ENCODE peak calls at places on chromosomes 3 and 15, in seven cellular contexts. E, F, D, G, K, S and O are unnamed samples.

GRCh38 chr3:151579571-151580270 is 118.9 kb upstream of the IGSF10 start:
- DNase-seq in E (no peak), F (peak), D (no peak), G (peak), K (no peak), S (no peak), O (no peak)

GRCh38 chr3:141260131-141260927 is 28.7 kb downstream of the PXYLP1 start:
- DNase-seq in E (no peak), F (no peak), D (no peak), G (no peak), K (no peak), S (no peak), O (no peak)

GRCh38 chr3:53236112-53236841 is 19.5 kb downstream of the TKT start:
- DNase-seq in E (no peak), F (peak), D (peak), G (peak), K (peak), S (peak), O (peak)

GRCh38 chr3:32373844-32374243 is 17.8 kb upstream of the CMTM7 start:
- DNase-seq in E (no peak), F (no peak), D (no peak), G (no peak), K (no peak), S (no peak), O (no peak)

GRCh38 chr3:190877925-190878324 is 15.4 kb upstream of the GMNC start:
- DNase-seq in E (no peak), F (no peak), D (no peak), G (no peak), K (no peak), S (no peak), O (no peak)

GRCh38 chr3:74839591-74839990 is 225.1 kb upstream of the CNTN3 start:
- DNase-seq in E (no peak), F (no peak), D (no peak), G (no peak), K (no peak), S (no peak), O (no peak)

GRCh38 chr3:108130705-108131104 is 39.9 kb upstream of the CD47 start:
- DNase-seq in E (no peak), F (peak), D (no peak), G (peak), K (peak), S (no peak), O (no peak)

GRCh38 chr3:136818191-136818850 is 605 bp upstream of the SLC35G2 start:
- DNase-seq in E (no peak), F (peak), D (peak), G (peak), K (peak), S (peak), O (peak)

GRCh38 chr15:47786371-47786770 is 69.1 kb downstream of the SEMA6D start:
- DNase-seq in E (no peak), F (no peak), D (no peak), G (peak), K (no peak), S (no peak), O (no peak)

GRCh38 chr3:45123841-45124269 is 22.3 kb downstream of the CDCP1 start:
- DNase-seq in E (no peak), F (peak), D (no peak), G (peak), K (peak), S (no peak), O (peak)

GRCh38 chr3:149657458-149657795 is 398 bp downstream of the WWTR1 start:
- DNase-seq in E (no peak), F (peak), D (no peak), G (peak), K (peak), S (no peak), O (no peak)

GRCh38 chr3:182925330-182925943 is 54.9 kb downstream of the DCUN1D1 start:
- DNase-seq in E (no peak), F (peak), D (no peak), G (peak), K (no peak), S (peak), O (no peak)

GRCh38 chr3:14274537-14274936 is 95.9 kb downstream of the LSM3 start:
- DNase-seq in E (no peak), F (no peak), D (no peak), G (no peak), K (no peak), S (no peak), O (no peak)

GRCh38 chr3:61451841-61452240 is 109.5 kb upstream of the PTPRG start:
- DNase-seq in E (no peak), F (peak), D (no peak), G (no peak), K (peak), S (no peak), O (no peak)

GRCh38 chr3:129795596-129795995 is 97.9 kb downstream of the TMCC1 start:
- DNase-seq in E (no peak), F (peak), D (no peak), G (no peak), K (peak), S (no peak), O (no peak)

GRCh38 chr3:56131976-56132590 is 336.2 kb downstream of the ERC2 start:
- DNase-seq in E (peak), F (peak), D (peak), G (peak), K (peak), S (peak), O (peak)

GRCh38 chr3:58659051-58659675 is 7.4 kb downstream of the FAM3D start:
- DNase-seq in E (no peak), F (peak), D (no peak), G (peak), K (peak), S (no peak), O (no peak)

GRCh38 chr3:81650187-81650586 is 111.3 kb downstream of the GBE1 start:
- DNase-seq in E (no peak), F (no peak), D (no peak), G (no peak), K (no peak), S (no peak), O (no peak)

GRCh38 chr3:12947504-12948369 is 106.4 kb upstream of the RPL32 start:
- DNase-seq in E (no peak), F (peak), D (peak), G (peak), K (peak), S (no peak), O (no peak)
- TF ChIP-seq CTCF in E (no peak), F (peak), D (peak), G (peak), K (peak), S (peak), O (peak)

DNA sequence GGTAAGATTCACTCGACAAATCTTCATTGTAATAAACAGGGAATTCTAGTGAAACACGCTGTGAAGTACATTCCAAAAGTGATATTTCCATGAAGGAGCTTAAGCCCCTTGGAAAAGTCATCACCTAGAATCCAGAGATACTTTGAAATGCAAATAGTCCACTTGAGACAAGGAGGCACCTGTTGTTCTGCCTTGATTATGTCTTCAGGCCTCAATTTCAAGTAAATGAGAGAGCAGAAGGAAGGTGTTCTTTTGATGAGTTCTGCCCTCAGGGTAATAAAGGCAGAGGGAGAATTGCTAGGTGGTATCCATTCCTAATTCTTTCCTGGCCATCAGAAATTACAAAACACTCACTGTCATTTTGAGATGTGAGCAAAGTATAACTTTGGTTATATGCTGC is 162.1 kb downstream of the CADM2 start:
- DNase-seq in E (no peak), F (no peak), D (no peak), G (no peak), K (no peak), S (no peak), O (no peak)
- TF ChIP-seq CTCF in E (no peak), F (no peak), D (no peak), G (no peak), K (no peak), S (no peak), O (no peak)

DNA sequence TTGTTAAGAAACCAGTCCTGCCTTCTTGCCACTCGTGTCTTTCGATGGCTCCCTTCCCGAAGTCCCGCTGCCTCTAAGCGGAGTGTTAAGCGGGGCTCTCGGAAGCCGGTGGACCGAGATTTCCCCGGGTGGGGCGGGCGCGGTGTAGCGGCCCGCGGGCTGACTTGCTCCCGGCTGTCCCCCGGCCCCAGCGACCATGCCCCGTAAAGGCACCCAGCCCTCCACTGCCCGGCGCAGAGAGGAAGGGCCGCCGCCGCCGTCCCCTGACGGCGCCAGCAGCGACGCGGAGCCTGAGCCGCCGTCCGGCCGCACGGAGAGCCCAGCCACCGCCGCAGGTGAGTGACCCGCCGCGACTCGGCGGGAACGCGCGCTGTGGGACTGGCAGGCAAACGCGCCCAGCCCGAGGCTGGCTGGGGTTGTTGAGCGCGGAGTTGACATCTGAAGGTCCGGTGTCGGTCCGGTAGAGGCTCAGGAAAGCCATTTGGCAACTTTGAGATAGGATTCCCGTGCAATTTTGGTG is 1.2 kb downstream of the SMC4 start:
- DNase-seq in E (no peak), F (no peak), D (no peak), G (no peak), K (no peak), S (peak), O (no peak)
- TF ChIP-seq CTCF in E (no peak), F (no peak), D (no peak), G (no peak), K (no peak), S (no peak), O (no peak)

GRCh38 chr3:127856801-127857200 is 34.5 kb upstream of the MGLL start:
- DNase-seq in E (no peak), F (no peak), D (no peak), G (no peak), K (no peak), S (no peak), O (no peak)

GRCh38 chr3:127857270-127857801 is 35.0 kb upstream of the MGLL start:
- DNase-seq in E (no peak), F (peak), D (no peak), G (peak), K (no peak), S (no peak), O (no peak)

GRCh38 chr3:127855246-127855645 is 32.9 kb upstream of the MGLL start:
- DNase-seq in E (no peak), F (no peak), D (no peak), G (no peak), K (no peak), S (no peak), O (no peak)

GRCh38 chr3:127851899-127852298 is 29.6 kb upstream of the MGLL start:
- DNase-seq in E (no peak), F (no peak), D (no peak), G (no peak), K (no peak), S (no peak), O (no peak)

DNA sequence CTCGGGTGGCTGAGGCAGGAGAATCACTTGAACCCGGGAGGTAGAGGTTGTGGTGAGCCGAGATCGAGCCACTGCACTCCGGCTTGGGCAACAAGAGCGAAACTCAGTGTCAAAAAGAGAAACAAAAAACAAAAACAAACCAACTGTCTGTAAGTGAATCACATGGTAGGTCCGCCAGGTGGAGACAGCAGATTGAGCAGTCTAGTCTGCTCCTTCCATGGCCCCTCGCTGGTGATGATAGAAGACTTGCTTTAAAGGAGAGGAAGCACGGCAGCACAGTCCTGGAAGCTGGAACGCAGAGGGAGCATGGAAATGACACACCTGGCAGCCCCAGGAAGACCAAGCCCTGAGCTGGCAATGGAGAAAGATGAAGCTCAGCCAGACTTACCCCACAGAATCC is 31.4 kb upstream of the MGLL start:
- DNase-seq in E (no peak), F (no peak), D (no peak), G (no peak), K (no peak), S (no peak), O (no peak)
- TF ChIP-seq CTCF in E (no peak), F (no peak), D (no peak), G (no peak), K (peak), S (no peak), O (no peak)

DNA sequence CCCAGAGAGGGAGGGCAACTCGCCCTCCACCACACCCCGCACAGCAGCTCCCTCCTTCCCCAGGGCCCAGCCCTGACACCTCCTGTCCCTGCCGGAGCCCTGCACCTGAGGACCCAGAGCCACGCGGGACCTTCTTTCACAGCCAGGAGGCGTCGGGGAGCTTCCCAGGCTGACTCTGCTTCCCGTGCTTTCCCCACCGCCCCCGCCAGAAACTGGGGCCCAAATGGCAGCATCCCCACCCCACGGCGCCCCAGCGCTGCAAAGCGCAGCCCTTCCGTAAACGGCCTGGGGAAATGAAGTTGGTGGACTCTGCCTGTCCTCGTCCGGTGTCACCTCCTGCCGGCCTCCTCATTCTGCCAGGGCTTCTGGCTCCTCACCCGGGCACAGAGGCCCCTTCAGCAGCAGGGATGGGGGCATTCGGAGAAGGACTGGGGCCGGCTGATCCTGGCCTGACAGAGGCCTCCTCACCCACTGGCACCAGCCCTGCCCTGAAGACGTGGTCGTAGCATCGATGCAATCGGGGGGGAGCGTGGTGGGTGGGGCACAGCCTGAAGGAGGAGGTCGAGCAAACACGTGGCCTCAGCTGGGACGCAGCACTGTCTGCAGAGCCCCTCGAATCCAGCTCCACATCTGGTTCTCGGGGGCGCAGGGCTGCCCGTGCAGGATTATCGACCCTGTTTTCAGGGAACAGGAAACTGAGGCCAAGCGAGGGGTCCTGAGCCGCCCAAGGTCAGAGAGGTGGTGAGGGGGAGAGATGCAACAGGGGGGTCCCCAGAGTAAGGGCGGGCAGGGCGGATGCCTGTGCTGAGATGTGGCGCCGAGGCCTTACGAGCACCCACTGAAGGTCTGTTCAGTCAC is 235.4 kb downstream of the XXYLT1 start:
- DNase-seq in E (no peak), F (no peak), D (no peak), G (no peak), K (no peak), S (no peak), O (no peak)
- TF ChIP-seq CTCF in E (no peak), F (peak), D (peak), G (peak), K (peak), S (no peak), O (peak)

GRCh38 chr3:84318273-84318809 is 640.4 kb upstream of the CADM2 start:
- DNase-seq in E (no peak), F (no peak), D (no peak), G (no peak), K (no peak), S (no peak), O (no peak)
- TF ChIP-seq CTCF in E (no peak), F (no peak), D (no peak), G (no peak), K (no peak), S (no peak), O (no peak)

DNA sequence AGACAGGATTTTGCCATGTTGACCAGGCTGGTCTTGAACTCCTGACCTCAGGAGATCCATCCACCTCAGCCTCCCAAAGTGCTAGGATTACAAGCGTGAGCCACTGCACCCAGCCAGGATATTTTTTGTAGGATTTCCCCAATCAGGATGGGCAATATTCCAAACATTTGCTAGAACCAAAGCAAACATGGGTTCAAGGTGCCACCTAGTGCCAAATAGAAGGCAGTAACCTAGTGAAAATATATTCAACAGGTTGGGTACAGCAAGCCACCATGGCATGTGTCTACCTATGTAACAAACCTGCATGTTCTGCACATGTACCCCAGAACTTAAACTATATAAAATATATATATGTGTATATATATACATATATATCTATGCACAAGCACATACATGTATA is 185.9 kb upstream of the CADM2 start:
- DNase-seq in E (no peak), F (no peak), D (no peak), G (peak), K (no peak), S (no peak), O (no peak)
- TF ChIP-seq CTCF in E (no peak), F (no peak), D (no peak), G (peak), K (no peak), S (peak), O (no peak)

GRCh38 chr3:122305818-122306621 is 19.0 kb upstream of the CSTA start:
- DNase-seq in E (no peak), F (peak), D (no peak), G (peak), K (no peak), S (no peak), O (no peak)
- TF ChIP-seq CTCF in E (no peak), F (peak), D (peak), G (peak), K (peak), S (peak), O (no peak)

DNA sequence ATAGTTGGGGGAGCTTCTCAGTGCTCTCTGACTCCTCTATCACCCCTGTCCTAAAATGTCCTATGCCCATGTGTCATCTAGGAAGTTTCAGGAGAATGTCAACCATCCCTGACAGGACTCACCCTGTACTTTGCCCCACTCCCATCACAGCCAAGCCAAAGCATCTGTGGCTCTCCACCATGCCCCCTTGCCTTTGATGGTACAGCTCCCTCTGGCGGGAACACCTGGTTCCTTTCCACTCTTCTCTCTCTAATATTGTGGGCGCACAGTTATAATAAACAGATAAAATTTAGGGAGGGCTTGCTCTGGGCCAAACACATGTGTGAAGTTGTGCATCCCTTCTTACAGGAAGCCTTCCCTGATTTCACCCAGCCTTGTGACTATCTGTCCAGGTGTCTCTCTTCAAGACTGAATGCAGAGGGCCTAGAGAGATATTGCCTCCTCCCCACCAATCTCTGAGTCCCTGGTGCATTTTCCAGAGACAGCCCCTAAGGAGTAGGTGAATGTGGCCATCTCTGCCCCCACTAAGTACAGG is 62.8 kb downstream of the ISG20 start:
- DNase-seq in E (no peak), F (no peak), D (no peak), G (peak), K (no peak), S (no peak), O (no peak)
- TF ChIP-seq CTCF in E (no peak), F (no peak), D (peak), G (peak), K (peak), S (no peak), O (peak)

DNA sequence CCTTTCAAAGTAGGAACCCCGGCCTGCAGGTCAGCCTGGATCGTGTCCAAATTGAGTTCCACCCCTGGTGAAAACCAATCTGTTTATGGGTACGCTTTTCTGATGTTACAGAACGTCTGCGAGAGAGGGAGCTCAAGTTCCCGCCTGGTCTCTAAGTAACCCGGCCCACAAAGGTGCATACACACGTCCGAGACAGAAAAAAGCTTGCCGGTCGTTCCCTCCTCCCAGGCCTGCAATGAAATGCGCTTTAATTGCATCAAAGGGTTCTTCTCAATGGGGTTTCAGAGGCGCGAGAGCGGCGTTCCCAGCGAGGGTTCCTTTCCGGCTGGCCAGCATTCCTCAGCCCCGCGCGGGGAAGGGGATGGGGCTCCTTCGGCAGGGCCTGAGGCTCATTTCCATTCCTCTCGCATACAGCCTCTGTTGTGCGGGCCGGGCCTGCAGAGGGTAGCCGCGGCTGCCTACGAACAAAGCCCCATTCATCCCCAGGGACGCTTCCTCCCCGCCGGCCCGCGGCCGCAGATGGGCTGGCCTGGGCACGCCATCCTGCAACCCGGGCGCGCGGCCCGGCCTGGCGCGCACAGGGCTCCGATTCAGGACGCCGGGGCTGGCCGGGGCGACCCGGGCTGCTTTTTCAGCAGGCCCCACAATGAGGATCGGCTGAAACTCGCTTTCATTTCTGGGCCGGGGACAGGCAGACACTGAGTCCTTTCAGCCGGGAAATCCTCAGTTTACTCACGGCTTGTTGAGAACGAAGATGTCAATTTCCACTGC is 138.3 kb downstream of the TMCO5A start:
- DNase-seq in E (peak), F (peak), D (no peak), G (peak), K (peak), S (peak), O (peak)
- TF ChIP-seq CTCF in E (peak), F (peak), D (peak), G (peak), K (peak), S (no peak), O (peak)